ENCODE peak calls at places on chromosomes 6 and 20, in four cellular contexts. X, U, M and S are unnamed samples.

GRCh38 chr6:143223895-143224294 is 163.2 kb downstream of the AIG1 start:
- DNase-seq in U (peak; percentile 44), X (no peak), M (no peak), S (no peak)

GRCh38 chr20:9015984-9016324 is 52.9 kb upstream of the PLCB4 start:
- DNase-seq in X (no peak), M (no peak), U (peak; percentile 71), S (peak; percentile 58)

GRCh38 chr20:22373164-22373895 is 211.0 kb downstream of the FOXA2 start:
- DNase-seq in X (no peak), U (no peak), M (no peak), S (no peak)

GRCh38 chr6:166157930-166158617 is 9.6 kb downstream of the TBXT start:
- DNase-seq in U (no peak), X (no peak), M (no peak), S (no peak)

GRCh38 chr20:2697768-2698167 is 5.2 kb downstream of the EBF4 start:
- DNase-seq in U (no peak), M (no peak), X (no peak), S (no peak)

GRCh38 chr20:36574278-36575065 is 1.1 kb downstream of the TGIF2 start:
- DNase-seq in U (peak; percentile 70), M (no peak), X (peak; percentile 55), S (peak; percentile 38)

GRCh38 chr20:35515949-35516645 is 13.4 kb downstream of the C20orf173 start:
- DNase-seq in M (no peak), U (no peak), X (no peak), S (peak; percentile 86)

GRCh38 chr6:35052694-35053565 is 88.2 kb downstream of the TCP11 start:
- DNase-seq in U (no peak), X (no peak), M (no peak), S (peak; percentile 56)

GRCh38 chr6:2914318-2914660 is 11.2 kb upstream of the SERPINB9 start:
- DNase-seq in M (no peak), U (peak; percentile 24), X (peak; percentile 37), S (no peak)

GRCh38 chr20:57849868-57850215 is 140.0 kb upstream of the PMEPA1 start:
- DNase-seq in X (peak; percentile 4), U (no peak), M (no peak), S (no peak)

GRCh38 chr6:11370191-11371018 is 137.9 kb upstream of the NEDD9 start:
- DNase-seq in X (no peak), M (no peak), U (no peak), S (no peak)

GRCh38 chr6:143745160-143746133 is 67.7 kb downstream of the PHACTR2 start:
- DNase-seq in X (peak; percentile 58), M (no peak), U (peak; percentile 96), S (peak; percentile 76)

GRCh38 chr6:28673417-28673799 is 147.7 kb downstream of the GPX5 start:
- DNase-seq in X (no peak), M (no peak), U (no peak), S (no peak)

GRCh38 chr20:50918403-50918802 is 12.8 kb downstream of the ADNP start:
- DNase-seq in U (no peak), X (no peak), M (no peak), S (peak; percentile 75)

GRCh38 chr20:20340443-20340842 is 27.5 kb upstream of the INSM1 start:
- DNase-seq in X (no peak), U (no peak), M (no peak), S (no peak)

GRCh38 chr6:74925683-74926082 is 280.2 kb downstream of the COL12A1 start:
- DNase-seq in M (no peak), X (no peak), U (no peak), S (no peak)

GRCh38 chr6:119278625-119279024 is 70.9 kb downstream of the MAN1A1 start:
- DNase-seq in X (no peak), M (no peak), U (peak; percentile 26), S (no peak)

GRCh38 chr20:35342154-35342769 is 50.0 kb upstream of the FAM83C start:
- DNase-seq in M (no peak), U (peak; percentile 78), X (peak; percentile 49), S (no peak)

GRCh38 chr6:78868124-78868523 is 773 bp downstream of the IRAK1BP1 start:
- DNase-seq in X (no peak), U (no peak), M (no peak), S (no peak)

GRCh38 chr6:146269482-146269881 is 240.6 kb downstream of the GRM1 start:
- DNase-seq in U (peak; percentile 35), M (no peak), X (no peak), S (no peak)

GRCh38 chr6:5764401-5764955 is 242.2 kb downstream of the NRN1 start:
- DNase-seq in U (no peak), X (no peak), M (no peak), S (peak; percentile 78)

GRCh38 chr6:52726741-52727535 is 36.3 kb downstream of the GSTA2 start:
- DNase-seq in U (no peak), M (no peak), X (no peak), S (no peak)

GRCh38 chr20:20677186-20677585 is 35.3 kb downstream of the RALGAPA2 start:
- DNase-seq in X (no peak), M (no peak), U (no peak), S (no peak)

GRCh38 chr6:135066806-135067205 is 12.2 kb upstream of the HBS1L start:
- DNase-seq in M (no peak), U (peak; percentile 3), X (no peak), S (no peak)

GRCh38 chr20:24208652-24209051 is 220.1 kb upstream of the GGTLC1 start:
- DNase-seq in X (peak; percentile 65), M (no peak), U (peak; percentile 79), S (no peak)

GRCh38 chr20:2869381-2869780 is 3.9 kb upstream of the PTPRA start:
- DNase-seq in M (no peak), U (no peak), X (no peak), S (no peak)

GRCh38 chr20:1163653-1164052 is 21.1 kb downstream of the TMEM74B start:
- DNase-seq in M (no peak), X (no peak), U (no peak), S (no peak)

GRCh38 chr20:1165521-1165920 is 19.3 kb downstream of the TMEM74B start:
- DNase-seq in X (no peak), M (no peak), U (no peak), S (no peak)

GRCh38 chr20:1164871-1165270 is 19.9 kb downstream of the TMEM74B start:
- DNase-seq in U (no peak), X (no peak), M (no peak), S (no peak)

GRCh38 chr20:1160991-1161390 is 23.8 kb downstream of the TMEM74B start:
- DNase-seq in M (no peak), X (no peak), U (no peak), S (no peak)

DNA sequence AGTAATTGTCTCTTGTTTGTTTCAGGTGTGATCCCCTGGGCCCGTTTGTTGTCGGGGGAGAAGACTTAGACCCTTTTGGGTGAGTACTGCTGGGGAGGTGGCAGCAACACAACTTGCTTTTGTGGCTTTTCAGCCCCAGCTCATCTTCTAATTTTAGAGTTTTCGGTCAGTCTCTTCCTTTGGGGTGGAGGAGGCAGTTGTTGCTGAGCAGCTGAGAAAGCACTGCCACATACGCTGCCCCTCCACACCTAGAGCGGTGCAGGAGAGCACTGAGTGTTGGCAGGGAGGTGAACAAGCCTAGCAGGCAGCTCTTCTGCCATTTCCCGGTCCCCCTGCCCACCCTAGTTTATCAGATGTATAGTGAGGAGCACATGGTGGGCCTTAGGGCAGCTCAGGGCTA is 21.7 kb downstream of the TMEM74B start:
- DNase-seq in U (no peak), X (no peak), M (no peak), S (no peak)
- H4K5ac ChIP-seq in U (no peak overlapping the region), X (no peak overlapping the region), M (no peak overlapping the region), S (no peak overlapping the region)

GRCh38 chr20:62983210-62983609 is 23.6 kb downstream of the BHLHE23 start:
- DNase-seq in X (no peak), U (no peak), M (no peak), S (no peak)
- H2BK5ac ChIP-seq in X (no peak overlapping the region), U (no peak overlapping the region), M (no peak overlapping the region), S (no peak overlapping the region)

DNA sequence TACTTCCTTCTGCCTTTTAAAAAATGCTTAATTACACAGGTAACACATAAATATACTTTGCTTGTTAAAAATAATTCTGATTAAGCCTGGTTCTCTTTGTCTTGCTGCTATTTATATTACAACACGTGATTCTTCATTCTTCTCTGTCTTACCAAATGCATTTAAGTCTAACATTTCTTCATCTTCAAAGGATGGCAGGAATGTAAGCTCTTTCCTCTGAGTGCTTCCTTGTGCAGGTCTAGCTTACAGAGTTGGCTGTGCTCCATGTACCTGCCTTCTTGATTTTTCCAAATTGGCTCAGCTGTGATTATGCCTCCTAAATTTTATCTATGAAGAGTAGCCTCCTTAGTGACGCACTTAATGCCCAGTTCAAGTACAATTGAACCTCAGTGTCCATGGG is 44.4 kb downstream of the RNF144B start:
- DNase-seq in X (no peak), U (no peak), M (no peak), S (peak; percentile 16)
- H4K5ac ChIP-seq in X (no peak overlapping the region), U (no peak overlapping the region), M (no peak overlapping the region), S (no peak overlapping the region)

DNA sequence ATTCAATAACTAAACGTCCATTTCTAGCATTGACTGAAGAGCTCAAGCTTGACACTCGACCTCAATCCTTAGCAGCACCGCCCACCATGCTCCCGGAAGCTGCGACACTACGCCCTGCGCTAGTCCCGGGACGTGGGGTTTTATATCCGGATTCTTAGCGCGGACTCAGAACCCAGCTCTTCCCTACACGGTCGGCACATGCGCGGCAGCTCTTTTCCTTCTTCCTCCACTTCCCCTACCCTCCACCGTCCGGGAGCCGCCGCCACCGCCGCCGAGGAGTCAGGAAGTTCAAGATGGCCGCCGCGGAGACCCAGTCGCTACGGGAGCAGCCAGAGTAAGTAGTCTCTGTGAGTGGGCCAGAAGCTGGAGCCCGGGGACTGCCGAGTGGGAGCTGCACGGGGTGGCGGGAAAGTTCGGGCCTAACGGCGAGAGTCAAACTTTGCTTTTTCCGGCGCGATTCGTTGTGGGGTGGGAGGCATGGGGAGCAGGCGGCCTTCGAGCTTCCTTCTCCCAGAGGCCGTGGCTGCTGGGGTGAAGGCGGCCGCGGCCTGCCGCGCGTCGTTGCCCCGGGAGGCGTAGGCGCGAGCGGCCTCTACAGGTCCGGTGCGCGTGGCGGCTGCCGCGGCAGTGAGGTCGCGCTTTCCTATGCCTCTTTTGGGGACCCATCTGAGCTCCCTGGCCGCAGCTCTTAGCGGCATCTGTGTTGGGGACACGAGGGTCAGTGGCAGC is 57.6 kb downstream of the FAM217A start:
- DNase-seq in U (peak; percentile 99), X (peak; percentile 96), M (peak; percentile 78), S (peak; percentile 96)
- H2BK5ac ChIP-seq in U (no peak overlapping the region), X (no peak overlapping the region), M (peak overlapping the region; percentile 55), S (peak overlapping the region; percentile 80)

GRCh38 chr6:25446815-25447569 is 167.8 kb downstream of the CARMIL1 start:
- DNase-seq in U (no peak), M (no peak), X (no peak), S (no peak)
- H4K5ac ChIP-seq in U (no peak overlapping the region), M (no peak overlapping the region), X (no peak overlapping the region), S (no peak overlapping the region)

GRCh38 chr6:150599199-150600002 is at the start of gene PLEKHG1:
- DNase-seq in M (peak; percentile 25), U (peak; percentile 83), X (peak; percentile 79), S (no peak)
- H2BK5ac ChIP-seq in M (no peak within 1 kb of the TSS), U (no peak within 1 kb of the TSS), X (no peak within 1 kb of the TSS), S (no peak within 1 kb of the TSS)

GRCh38 chr6:48511382-48511781 is 400.4 kb upstream of the PTCHD4 start:
- DNase-seq in M (no peak), U (no peak), X (no peak), S (no peak)
- H4K5ac ChIP-seq in M (no peak overlapping the region), U (no peak overlapping the region), X (no peak overlapping the region), S (no peak overlapping the region)